ENCODE peak calls at places on chromosomes 16 and 17, in four cellular contexts. Z, O, A and S are unnamed samples.

GRCh38 chr17:76381633-76382304 is 2.6 kb upstream of the SPHK1 start:
- DNase-seq in O (no peak), A (no peak), Z (no peak), S (no peak)

GRCh38 chr17:57086069-57086930 is 1.3 kb downstream of the AKAP1 start:
- DNase-seq in A (peak; percentile 88), Z (peak; percentile 52), O (no peak), S (peak; percentile 43)

GRCh38 chr17:6082335-6082734 is 12.2 kb downstream of the WSCD1 start:
- DNase-seq in A (no peak), Z (no peak), O (no peak), S (no peak)

GRCh38 chr17:15981208-15981607 is 18.3 kb downstream of the ZSWIM7 start:
- DNase-seq in Z (no peak), A (no peak), O (peak; percentile 55), S (no peak)

GRCh38 chr17:75830168-75831031 is 13.8 kb downstream of the UNC13D start:
- DNase-seq in O (no peak), Z (no peak), A (no peak), S (peak; percentile 50)

GRCh38 chr17:64095144-64095882 is 34.6 kb downstream of the ERN1 start:
- DNase-seq in Z (no peak), O (no peak), A (no peak), S (no peak)

GRCh38 chr17:60321336-60322055 is 70.4 kb downstream of the USP32 start:
- DNase-seq in A (no peak), Z (no peak), O (peak; percentile 13), S (no peak)

GRCh38 chr17:74713199-74713755 is 554 bp upstream of the CD300LF start:
- DNase-seq in O (no peak), A (no peak), Z (no peak), S (no peak)

GRCh38 chr16:30609002-30609927 is 924 bp downstream of the ZNF689 start:
- DNase-seq in O (no peak), Z (no peak), A (no peak), S (peak; percentile 70)

GRCh38 chr17:6305613-6306360 is 129.1 kb downstream of the AIPL1 start:
- DNase-seq in Z (no peak), A (no peak), O (no peak), S (no peak)

GRCh38 chr17:44828919-44829557 is 1.0 kb downstream of the GJC1 start:
- DNase-seq in A (no peak), O (no peak), Z (peak; percentile 38), S (no peak)

GRCh38 chr16:49748322-49748721 is 107.6 kb downstream of the ZNF423 start:
- DNase-seq in O (no peak), A (no peak), Z (no peak), S (no peak)
- TF ChIP-seq POLR2AphosphoS2 in O (no peak), A (no peak), Z (no peak), S (no peak)

GRCh38 chr17:8021565-8022357 is 17.1 kb upstream of the ALOX15B start:
- DNase-seq in O (no peak), A (no peak), Z (no peak), S (no peak)
- TF ChIP-seq CHD2 in O (no peak), A (no peak), Z (no peak), S (no peak)

GRCh38 chr17:68204736-68205135 is 43.1 kb upstream of the AMZ2 start:
- DNase-seq in A (no peak), O (no peak), Z (no peak), S (peak; percentile 30)
- TF ChIP-seq POLR2AphosphoS2 in A (no peak), O (no peak), Z (no peak), S (no peak)

DNA sequence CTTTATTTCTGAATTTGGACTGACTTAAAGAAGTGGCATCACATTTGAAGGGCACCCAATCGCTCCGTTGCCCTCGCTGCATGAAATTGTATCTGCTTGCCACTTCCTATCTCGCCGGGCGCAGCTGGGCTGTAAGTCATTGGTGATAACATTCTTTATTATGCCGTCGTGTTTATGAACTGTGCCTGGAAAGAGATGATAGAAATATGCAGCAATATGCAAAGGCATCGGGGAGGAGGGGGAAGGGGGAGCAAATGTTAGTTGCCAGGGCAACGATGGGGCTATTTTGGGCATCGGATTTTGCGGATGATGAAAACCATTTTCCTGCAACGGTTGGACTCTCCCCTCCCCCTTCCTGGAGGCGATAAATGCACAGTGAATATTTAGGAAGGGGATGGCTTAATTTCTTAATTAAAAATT is 386.9 kb upstream of the TNRC6C start:
- DNase-seq in Z (no peak), A (no peak), O (no peak), S (peak; percentile 54)
- TF ChIP-seq CHD2 in Z (no peak), A (no peak), O (no peak), S (no peak)

GRCh38 chr16:11302977-11303376 is 21.8 kb upstream of the PRM1 start:
- DNase-seq in O (no peak), Z (no peak), A (no peak), S (no peak)
- TF ChIP-seq POLR2AphosphoS2 in O (no peak), Z (no peak), A (no peak), S (no peak)